ENCODE peak calls at places on chromosome 5, in eight cellular contexts. S, K, G, M, T, J, L and H are unnamed samples.

GRCh38 chr5:58148366-58148765 is 311.5 kb downstream of the PLK2 start:
- DNase-seq in T (no peak), G (no peak), K (no peak), S (no peak), J (no peak), M (no peak), L (no peak), H (no peak)

GRCh38 chr5:66987949-66988838 is 208.4 kb downstream of the CD180 start:
- DNase-seq in T (peak; percentile 44), M (no peak), G (no peak), J (no peak), S (no peak), K (no peak), L (no peak), H (peak; percentile 58)

GRCh38 chr5:41763096-41763495 is 107.1 kb downstream of the OXCT1 start:
- DNase-seq in T (peak; percentile 81), L (peak; percentile 84), S (no peak), M (no peak), K (no peak), J (no peak), G (no peak), H (peak; percentile 71)

GRCh38 chr5:14671414-14671813 is 6.9 kb downstream of the OTULIN start:
- DNase-seq in L (peak; percentile 54), T (peak; percentile 57), M (no peak), G (no peak), K (no peak), S (no peak), J (no peak), H (no peak)

GRCh38 chr5:120509056-120509455 is 45.0 kb downstream of the PRR16 start:
- DNase-seq in G (no peak), T (peak; percentile 63), J (no peak), M (no peak), K (no peak), S (no peak), L (no peak), H (no peak)

GRCh38 chr5:174159327-174160247 is 114.1 kb downstream of the NSG2 start:
- DNase-seq in J (no peak), K (no peak), S (no peak), G (no peak), M (no peak), L (peak; percentile 83), T (peak; percentile 27), H (peak; percentile 36)

GRCh38 chr5:148792649-148793048 is 33.8 kb upstream of the ADRB2 start:
- DNase-seq in K (no peak), J (no peak), S (no peak), L (no peak), G (no peak), T (no peak), M (no peak), H (no peak)

GRCh38 chr5:112885001-112885400 is 23.9 kb downstream of the SRP19 start:
- DNase-seq in M (no peak), G (no peak), K (no peak), S (no peak), T (no peak), J (peak; percentile 37), L (no peak), H (no peak)

DNA sequence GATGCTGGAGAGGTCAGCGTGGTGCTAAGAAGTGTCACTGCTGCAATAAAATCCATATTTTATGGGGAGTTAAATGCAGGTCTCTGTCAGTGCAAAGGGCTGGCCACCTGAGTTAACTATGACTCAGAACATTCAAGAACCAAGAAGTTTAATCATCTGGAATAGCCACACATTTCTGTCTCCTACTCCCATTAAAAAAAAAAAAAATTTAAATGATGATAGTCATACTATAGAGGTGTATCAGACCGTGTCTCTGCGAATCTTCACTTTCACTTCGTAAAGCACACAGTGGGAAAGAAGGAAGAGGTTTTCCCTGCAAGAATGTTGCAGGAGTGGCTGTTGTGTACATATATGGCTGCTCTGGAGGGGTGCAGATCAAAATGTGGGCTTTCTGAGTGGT is 1.4 kb downstream of the CDH6 start:
- DNase-seq in T (peak; percentile 1), J (no peak), L (peak; percentile 55), M (no peak), S (no peak), G (no peak), K (no peak), H (no peak)
- H3K4me3 ChIP-seq in T (no peak overlapping the region), J (no peak overlapping the region), L (peak overlapping the region; percentile 60), M (peak overlapping the region; percentile 32), S (peak overlapping the region; percentile 56), G (no peak overlapping the region), K (peak overlapping the region; percentile 12), H (peak overlapping the region; percentile 56)

GRCh38 chr5:132678735-132679134 is 4.9 kb downstream of the IL4 start:
- DNase-seq in S (no peak), M (no peak), L (no peak), G (no peak), K (no peak), J (no peak), T (no peak), H (no peak)
- TF ChIP-seq CTCF in S (no peak), M (no peak), L (no peak), G (no peak), K (no peak), J (no peak), T (no peak), H (no peak)

GRCh38 chr5:103498800-103499199 is 63.8 kb downstream of the NUDT12 start:
- DNase-seq in S (no peak), M (no peak), T (no peak), J (no peak), G (no peak), L (no peak), K (no peak), H (no peak)
- H3K4me3 ChIP-seq in S (no peak overlapping the region), M (no peak overlapping the region), T (no peak overlapping the region), J (no peak overlapping the region), G (no peak overlapping the region), L (no peak overlapping the region), K (no peak overlapping the region), H (no peak overlapping the region)

GRCh38 chr5:127442085-127442484 is 75.4 kb upstream of the PRRC1 start:
- DNase-seq in J (no peak), M (no peak), G (no peak), T (peak; percentile 37), L (no peak), K (no peak), S (no peak), H (peak; percentile 55)
- TF ChIP-seq CTCF in J (peak; percentile 13), M (no peak), G (peak; percentile 9), T (peak; percentile 33), L (peak; percentile 20), K (no peak), S (no peak), H (no peak)